ENCODE peak calls at places on chromosome 17, in six cellular contexts. F is HL-60; R is mammary epithelial cell; M is CD4-positive, alpha-beta T cell; N is heart right ventricle; V is H9. D is an unnamed sample.
A peak's percentile ranks its signal among the peaks of the same experiment; 100 is the strongest.

GRCh38 chr17:7119314-7119713 is 4.7 kb upstream of the ASGR2 start:
- DNase-seq in F (no peak), V (no peak), R (no peak), N (no peak), M (no peak), D (no peak)

GRCh38 chr17:68318103-68318991 is 27.1 kb downstream of the ARSG start:
- DNase-seq in F (peak; percentile 67), V (no peak), N (no peak), M (no peak), R (peak; percentile 48), D (peak; percentile 82)

GRCh38 chr17:58993322-58993721 is 113.4 kb downstream of the TRIM37 start:
- DNase-seq in N (no peak), V (no peak), R (no peak), F (no peak), M (no peak), D (no peak)

GRCh38 chr17:19551148-19551547 is 17.5 kb downstream of the SLC47A1 start:
- DNase-seq in R (no peak), M (no peak), V (no peak), N (no peak), F (no peak), D (no peak)

GRCh38 chr17:8041249-8041928 is 2.5 kb downstream of the ALOX15B start:
- DNase-seq in F (peak; percentile 74), V (no peak), N (no peak), R (peak; percentile 84), M (peak; percentile 25), D (peak; percentile 46)

GRCh38 chr17:9729034-9729650 is 62.2 kb downstream of the DHRS7C start:
- DNase-seq in R (peak; percentile 41), F (no peak), V (no peak), N (no peak), M (no peak), D (no peak)

GRCh38 chr17:4232168-4232813 is 31.5 kb downstream of the ANKFY1 start:
- DNase-seq in V (no peak), R (peak; percentile 74), M (no peak), F (no peak), N (no peak), D (peak; percentile 71)

GRCh38 chr17:28554565-28554964 is 2.1 kb upstream of the UNC119 start:
- DNase-seq in V (no peak), N (no peak), R (no peak), M (no peak), F (no peak), D (no peak)

GRCh38 chr17:49252148-49252682 is 21.6 kb upstream of the PHOSPHO1 start:
- DNase-seq in N (no peak), F (peak; percentile 94), V (no peak), R (peak; percentile 12), M (no peak), D (peak; percentile 7)

GRCh38 chr17:1561420-1562177 is 993 bp downstream of the PITPNA start:
- DNase-seq in N (peak; percentile 33), M (peak; percentile 41), R (peak; percentile 23), F (no peak), V (no peak), D (no peak)

GRCh38 chr17:61048398-61049106 is 351.1 kb upstream of the TBX2 start:
- DNase-seq in V (no peak), M (no peak), F (no peak), R (no peak), N (no peak), D (no peak)

GRCh38 chr17:17358866-17359265 is 55.7 kb downstream of the NT5M start:
- DNase-seq in R (no peak), M (no peak), N (no peak), V (no peak), F (no peak), D (no peak)

GRCh38 chr17:142102-142661 is 4.8 kb downstream of the SCGB1C2 start:
- DNase-seq in N (no peak), M (peak; percentile 33), R (peak; percentile 11), V (no peak), F (no peak), D (peak; percentile 11)

GRCh38 chr17:45384800-45385262 is 47.8 kb downstream of the ARHGAP27 start:
- DNase-seq in F (no peak), M (no peak), N (peak; percentile 28), R (no peak), V (peak; percentile 68), D (no peak)

GRCh38 chr17:45384047-45384799 is 48.4 kb downstream of the ARHGAP27 start:
- DNase-seq in F (peak; percentile 74), M (no peak), R (no peak), N (no peak), V (no peak), D (no peak)

GRCh38 chr17:45382226-45382625 is 50.4 kb downstream of the ARHGAP27 start:
- DNase-seq in R (peak; percentile 52), V (no peak), M (no peak), F (no peak), N (no peak), D (no peak)

GRCh38 chr17:45381001-45381400 is 51.7 kb downstream of the ARHGAP27 start:
- DNase-seq in M (no peak), R (no peak), V (no peak), N (no peak), F (no peak), D (no peak)

GRCh38 chr17:45382982-45383381 is 49.7 kb downstream of the ARHGAP27 start:
- DNase-seq in N (no peak), V (no peak), R (no peak), F (no peak), M (no peak), D (no peak)
- TF ChIP-seq CTCF in N (no peak), V (no peak), R (no peak), F (no peak), M (no peak), D (no peak)

DNA sequence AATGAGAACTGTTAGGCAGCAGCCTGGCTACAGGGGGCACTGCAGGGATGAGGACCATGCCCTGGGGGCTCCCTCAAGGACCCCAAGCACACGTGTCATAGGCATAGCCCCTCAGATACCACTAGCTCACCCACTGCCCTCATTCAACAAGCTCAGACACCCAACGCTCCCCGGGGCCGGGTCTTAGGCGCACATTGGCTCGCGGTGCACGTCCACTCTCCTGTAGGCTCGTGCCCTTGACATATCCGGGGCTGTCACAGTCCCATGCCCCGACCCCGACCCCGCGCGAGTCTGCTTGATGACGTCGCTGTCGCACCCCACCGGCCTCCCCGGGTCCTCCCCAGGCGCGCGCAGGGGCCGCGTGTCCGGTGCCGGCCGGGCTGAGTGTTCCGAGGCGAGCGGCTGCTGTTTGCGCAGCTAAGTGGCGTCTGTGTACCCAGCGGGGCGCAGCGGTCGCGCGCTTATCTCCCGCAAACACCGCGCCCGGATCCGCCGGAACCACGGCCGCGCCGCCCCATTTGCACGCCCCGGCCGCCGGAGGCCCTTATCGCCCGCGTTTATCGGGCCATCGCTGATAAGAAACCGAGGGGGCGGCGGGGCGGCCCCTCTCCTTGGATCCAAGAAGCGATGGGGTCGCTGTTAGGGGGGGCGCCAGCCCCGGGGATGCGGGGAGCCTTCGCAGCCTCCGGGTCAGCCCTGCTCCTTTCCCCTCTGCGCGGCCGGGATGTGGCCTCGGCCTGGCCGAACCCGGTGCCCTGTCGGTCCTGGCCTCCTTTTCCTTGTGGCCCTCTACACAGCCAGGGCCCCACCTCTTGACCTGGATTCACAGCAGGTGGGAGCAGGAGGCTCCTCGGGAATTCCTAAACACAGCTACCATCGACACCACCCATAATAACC is 20.7 kb upstream of the NAGS start:
- DNase-seq in M (no peak), N (peak; percentile 26), F (no peak), R (no peak), V (peak; percentile 76), D (no peak)
- H3K27ac ChIP-seq in M (no peak overlapping the region), N (no peak overlapping the region), F (no peak overlapping the region), R (no peak overlapping the region), V (no peak overlapping the region), D (no peak overlapping the region)

GRCh38 chr17:57916925-57917858 is 38.0 kb downstream of the CUEDC1 start:
- DNase-seq in R (no peak), V (no peak), F (peak; percentile 43), N (peak; percentile 51), M (peak; percentile 24), D (no peak)
- TF ChIP-seq CTCF in R (no peak), V (no peak), F (no peak), N (no peak), M (no peak), D (no peak)

DNA sequence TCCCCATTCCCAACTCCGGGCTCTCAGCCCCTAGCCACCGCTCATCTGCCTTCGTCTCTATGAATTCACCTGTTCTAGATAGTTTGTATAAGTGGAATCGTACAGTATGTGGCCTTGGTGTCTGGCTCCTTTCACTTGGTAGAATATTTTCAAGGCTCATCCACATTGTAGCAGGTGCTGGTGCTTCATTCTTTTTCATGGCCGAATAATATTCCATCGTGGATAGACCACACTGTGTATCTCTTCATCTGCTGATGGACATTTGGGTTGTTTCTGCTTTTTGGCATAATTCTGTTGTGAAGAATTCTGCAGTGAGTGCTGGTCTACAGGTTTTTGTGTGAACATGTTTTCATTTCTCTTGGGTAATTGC is 324.2 kb downstream of the SEC14L1 start:
- DNase-seq in N (no peak), F (no peak), V (no peak), R (no peak), M (no peak), D (no peak)
- H3K27ac ChIP-seq in N (peak overlapping the region; percentile 54), F (peak overlapping the region; percentile 93), V (no peak overlapping the region), R (no peak overlapping the region), M (peak overlapping the region; percentile 74), D (peak overlapping the region; percentile 60)